ENCODE peak calls at places on chromosomes 13 and 19, in eight cellular contexts. V, P, Y, N, E, D, C and H are unnamed samples.

GRCh38 chr13:34247596-34247995 is 429.6 kb downstream of the RFC3 start:
- DNase-seq in V (no peak), P (no peak), Y (no peak), N (no peak), E (no peak), D (no peak), C (no peak), H (no peak)

GRCh38 chr19:4501005-4501591 is 17.2 kb downstream of the PLIN4 start:
- DNase-seq in V (no peak), P (no peak), Y (no peak), N (peak; percentile 36), E (no peak), D (no peak), C (no peak), H (no peak)

GRCh38 chr19:11208526-11209471 is 11.5 kb upstream of the KANK2 start:
- DNase-seq in V (no peak), P (no peak), Y (peak; percentile 53), N (no peak), E (no peak), D (no peak), C (peak; percentile 39), H (no peak)

GRCh38 chr19:8252922-8253589 is 43.9 kb downstream of the CERS4 start:
- DNase-seq in V (peak; percentile 73), P (peak; percentile 35), Y (peak; percentile 93), N (peak; percentile 77), E (peak; percentile 82), D (peak; percentile 51), C (peak; percentile 86), H (peak; percentile 77)

GRCh38 chr13:105920375-105920774 is 615.1 kb downstream of the EFNB2 start:
- DNase-seq in V (peak; percentile 95), P (no peak), Y (no peak), N (no peak), E (no peak), D (peak; percentile 78), C (peak; percentile 22), H (peak; percentile 89)

GRCh38 chr13:29696606-29697005 is 101.1 kb upstream of the SLC7A1 start:
- DNase-seq in V (no peak), P (no peak), Y (no peak), N (no peak), E (no peak), D (no peak), C (no peak), H (no peak)

GRCh38 chr13:33033361-33033812 is 17.2 kb downstream of the KL start:
- DNase-seq in V (no peak), P (no peak), Y (no peak), N (peak; percentile 49), E (no peak), D (no peak), C (no peak), H (no peak)

GRCh38 chr13:23505007-23505406 is 65.2 kb upstream of the TNFRSF19 start:
- DNase-seq in V (peak; percentile 41), P (no peak), Y (peak; percentile 22), N (no peak), E (no peak), D (no peak), C (peak; percentile 14), H (peak; percentile 12)

GRCh38 chr19:57055956-57056355 is 63.8 kb upstream of the USP29 start:
- DNase-seq in V (no peak), P (no peak), Y (no peak), N (no peak), E (no peak), D (no peak), C (no peak), H (no peak)

GRCh38 chr19:34962945-34963530 is 991 bp downstream of the ZNF792 start:
- DNase-seq in V (no peak), P (no peak), Y (no peak), N (no peak), E (no peak), D (no peak), C (peak; percentile 30), H (no peak)

GRCh38 chr19:4402171-4403004 is at the start of gene CHAF1A:
- DNase-seq in V (peak; percentile 100), P (peak; percentile 97), Y (peak; percentile 100), N (peak; percentile 100), E (peak; percentile 96), D (peak; percentile 100), C (peak; percentile 100), H (peak; percentile 100)

GRCh38 chr19:48510421-48511268 is 990 bp downstream of the LMTK3 start:
- DNase-seq in V (peak; percentile 46), P (no peak), Y (no peak), N (no peak), E (peak; percentile 51), D (no peak), C (peak; percentile 76), H (peak; percentile 58)

GRCh38 chr13:35471466-35472307 is 4.8 kb downstream of the MAB21L1 start:
- DNase-seq in V (peak; percentile 75), P (no peak), Y (no peak), N (no peak), E (no peak), D (no peak), C (no peak), H (no peak)

GRCh38 chr13:100800283-100800875 is 125.8 kb upstream of the TMTC4 start:
- DNase-seq in V (no peak), P (no peak), Y (no peak), N (no peak), E (no peak), D (no peak), C (no peak), H (no peak)

GRCh38 chr19:16143399-16144215 is at the start of gene HSH2D:
- DNase-seq in V (no peak), P (no peak), Y (no peak), N (peak; percentile 83), E (peak; percentile 82), D (peak; percentile 77), C (no peak), H (peak; percentile 67)

GRCh38 chr19:48487544-48487943 is 18.4 kb downstream of the CYTH2 start:
- DNase-seq in V (no peak), P (no peak), Y (no peak), N (no peak), E (no peak), D (no peak), C (no peak), H (no peak)

GRCh38 chr19:18393836-18394235 is 3.6 kb downstream of the LRRC25 start:
- DNase-seq in V (no peak), P (no peak), Y (no peak), N (peak; percentile 71), E (no peak), D (no peak), C (no peak), H (no peak)

GRCh38 chr13:51212808-51213728 is 9.1 kb upstream of the FAM124A start:
- DNase-seq in V (peak; percentile 84), P (no peak), Y (no peak), N (no peak), E (no peak), D (no peak), C (no peak), H (no peak)

GRCh38 chr19:2777952-2778683 is 5.0 kb downstream of the SGTA start:
- DNase-seq in V (no peak), P (no peak), Y (no peak), N (no peak), E (no peak), D (no peak), C (no peak), H (no peak)

GRCh38 chr13:112136095-112136494 is 69.1 kb downstream of the SOX1 start:
- DNase-seq in V (no peak), P (no peak), Y (no peak), N (no peak), E (no peak), D (no peak), C (no peak), H (no peak)

GRCh38 chr19:19185853-19186728 is 5.9 kb downstream of the BORCS8 start:
- DNase-seq in V (peak; percentile 43), P (no peak), Y (peak; percentile 66), N (no peak), E (no peak), D (peak; percentile 50), C (no peak), H (peak; percentile 67)

GRCh38 chr13:31367410-31367809 is 167.6 kb downstream of the B3GLCT start:
- DNase-seq in V (no peak), P (no peak), Y (no peak), N (no peak), E (no peak), D (no peak), C (no peak), H (no peak)

GRCh38 chr13:32471187-32471922 is 43.4 kb upstream of the N4BP2L1 start:
- DNase-seq in V (peak; percentile 40), P (no peak), Y (no peak), N (no peak), E (no peak), D (no peak), C (no peak), H (no peak)

GRCh38 chr19:39297931-39298634 is 1.9 kb downstream of the IFNL1 start:
- DNase-seq in V (no peak), P (no peak), Y (no peak), N (no peak), E (no peak), D (no peak), C (no peak), H (no peak)

GRCh38 chr13:100984349-100984748 is 309.8 kb upstream of the TMTC4 start:
- DNase-seq in V (no peak), P (no peak), Y (no peak), N (no peak), E (no peak), D (no peak), C (no peak), H (peak; percentile 4)

GRCh38 chr13:21242236-21242635 is 65.8 kb downstream of the MRPL57 start:
- DNase-seq in V (no peak), P (no peak), Y (no peak), N (no peak), E (no peak), D (peak; percentile 8), C (no peak), H (no peak)

GRCh38 chr13:77891486-77891885 is 27.1 kb downstream of the EDNRB start:
- DNase-seq in V (no peak), P (no peak), Y (no peak), N (no peak), E (no peak), D (no peak), C (no peak), H (no peak)

GRCh38 chr19:15320118-15320517 is 12.2 kb downstream of the BRD4 start:
- DNase-seq in V (peak; percentile 73), P (no peak), Y (no peak), N (no peak), E (no peak), D (no peak), C (no peak), H (no peak)

GRCh38 chr19:35304036-35304435 is 12.1 kb downstream of the MAG start:
- DNase-seq in V (no peak), P (no peak), Y (no peak), N (no peak), E (no peak), D (no peak), C (no peak), H (no peak)

GRCh38 chr19:45395524-45396388 is 9.1 kb downstream of the PPP1R13L start:
- DNase-seq in V (no peak), P (no peak), Y (no peak), N (no peak), E (no peak), D (no peak), C (no peak), H (no peak)

GRCh38 chr19:42248270-42249148 is 6.1 kb upstream of the GSK3A start:
- DNase-seq in V (no peak), P (no peak), Y (no peak), N (no peak), E (no peak), D (no peak), C (no peak), H (no peak)